ENCODE peak calls at places on chromosomes 13 and 19, in six cellular contexts. One of them, this sample, is unnamed.

GRCh38 chr19:48506138-48506733 is 5.4 kb downstream of the LMTK3 start:
- DNase-seq in Peyer's patch: no peak
- DNase-seq in H1: no peak
- DNase-seq in cardiac muscle cell: peak; percentile 68
- DNase-seq in fibroblast of pulmonary artery: peak; percentile 70
- DNase-seq in esophagus squamous epithelium: no peak
- DNase-seq in this sample: no peak

GRCh38 chr19:47802521-47803043 is 1.8 kb downstream of the TPRX1 start:
- DNase-seq in Peyer's patch: no peak
- DNase-seq in H1: no peak
- DNase-seq in cardiac muscle cell: no peak
- DNase-seq in fibroblast of pulmonary artery: no peak
- DNase-seq in esophagus squamous epithelium: no peak
- DNase-seq in this sample: no peak

GRCh38 chr13:78183737-78184136 is 265.1 kb upstream of the EDNRB start:
- DNase-seq in Peyer's patch: no peak
- DNase-seq in H1: no peak
- DNase-seq in cardiac muscle cell: peak; percentile 13
- DNase-seq in fibroblast of pulmonary artery: peak; percentile 41
- DNase-seq in esophagus squamous epithelium: no peak
- DNase-seq in this sample: no peak

GRCh38 chr19:48588670-48589399 is 17.7 kb upstream of the SPACA4 start:
- DNase-seq in Peyer's patch: peak; percentile 96
- DNase-seq in H1: peak; percentile 99
- DNase-seq in cardiac muscle cell: peak; percentile 88
- DNase-seq in fibroblast of pulmonary artery: peak; percentile 84
- DNase-seq in esophagus squamous epithelium: no peak
- DNase-seq in this sample: peak; percentile 94

GRCh38 chr13:83702021-83702420 is 180.3 kb downstream of the SLITRK1 start:
- DNase-seq in Peyer's patch: no peak
- DNase-seq in H1: no peak
- DNase-seq in cardiac muscle cell: no peak
- DNase-seq in fibroblast of pulmonary artery: no peak
- DNase-seq in esophagus squamous epithelium: no peak
- DNase-seq in this sample: no peak

GRCh38 chr13:64459778-64460177 is 2770.4 kb downstream of the PCDH9 start:
- DNase-seq in Peyer's patch: no peak
- DNase-seq in H1: no peak
- DNase-seq in cardiac muscle cell: no peak
- DNase-seq in fibroblast of pulmonary artery: no peak
- DNase-seq in esophagus squamous epithelium: no peak
- DNase-seq in this sample: no peak

GRCh38 chr19:10517760-10518443 is 655 bp upstream of the S1PR5 start:
- DNase-seq in Peyer's patch: no peak
- DNase-seq in H1: peak; percentile 87
- DNase-seq in cardiac muscle cell: peak; percentile 27
- DNase-seq in fibroblast of pulmonary artery: peak; percentile 18
- DNase-seq in esophagus squamous epithelium: no peak
- DNase-seq in this sample: no peak

GRCh38 chr19:5624154-5624663 is 1.3 kb downstream of the SAFB start:
- DNase-seq in Peyer's patch: peak; percentile 58
- DNase-seq in H1: peak; percentile 45
- DNase-seq in cardiac muscle cell: peak; percentile 53
- DNase-seq in fibroblast of pulmonary artery: peak; percentile 48
- DNase-seq in esophagus squamous epithelium: no peak
- DNase-seq in this sample: peak; percentile 7

GRCh38 chr19:58562126-58563033 is 4.0 kb upstream of the UBE2M start:
- DNase-seq in Peyer's patch: peak; percentile 65
- DNase-seq in H1: no peak
- DNase-seq in cardiac muscle cell: peak; percentile 61
- DNase-seq in fibroblast of pulmonary artery: peak; percentile 50
- DNase-seq in esophagus squamous epithelium: no peak
- DNase-seq in this sample: peak; percentile 35

GRCh38 chr13:95921485-95921884 is 131.7 kb downstream of the UGGT2 start:
- DNase-seq in Peyer's patch: no peak
- DNase-seq in H1: no peak
- DNase-seq in cardiac muscle cell: no peak
- DNase-seq in fibroblast of pulmonary artery: no peak
- DNase-seq in esophagus squamous epithelium: no peak
- DNase-seq in this sample: no peak

GRCh38 chr13:27053235-27053884 is 118.3 kb downstream of the USP12 start:
- DNase-seq in Peyer's patch: no peak
- DNase-seq in H1: no peak
- DNase-seq in cardiac muscle cell: no peak
- DNase-seq in fibroblast of pulmonary artery: no peak
- DNase-seq in esophagus squamous epithelium: no peak
- DNase-seq in this sample: no peak

GRCh38 chr13:59774511-59774911 is 389.2 kb downstream of the DIAPH3 start:
- DNase-seq in Peyer's patch: no peak
- DNase-seq in H1: no peak
- DNase-seq in cardiac muscle cell: peak; percentile 59
- DNase-seq in fibroblast of pulmonary artery: peak; percentile 63
- DNase-seq in esophagus squamous epithelium: no peak
- DNase-seq in this sample: no peak

GRCh38 chr13:111912991-111913781 is 153.8 kb upstream of the SOX1 start:
- DNase-seq in Peyer's patch: peak; percentile 34
- DNase-seq in H1: peak; percentile 39
- DNase-seq in cardiac muscle cell: no peak
- DNase-seq in fibroblast of pulmonary artery: no peak
- DNase-seq in esophagus squamous epithelium: no peak
- DNase-seq in this sample: no peak

GRCh38 chr13:43390101-43390500 is 366.7 kb downstream of the DNAJC15 start:
- DNase-seq in Peyer's patch: no peak
- DNase-seq in H1: no peak
- DNase-seq in cardiac muscle cell: no peak
- DNase-seq in fibroblast of pulmonary artery: no peak
- DNase-seq in esophagus squamous epithelium: no peak
- DNase-seq in this sample: no peak

GRCh38 chr19:33125929-33126388 is 6.0 kb upstream of the WDR88 start:
- DNase-seq in Peyer's patch: no peak
- DNase-seq in H1: peak; percentile 58
- DNase-seq in cardiac muscle cell: peak; percentile 77
- DNase-seq in fibroblast of pulmonary artery: peak; percentile 78
- DNase-seq in esophagus squamous epithelium: no peak
- DNase-seq in this sample: peak; percentile 55

GRCh38 chr19:4671182-4671851 is 1.2 kb upstream of the MYDGF start:
- DNase-seq in Peyer's patch: no peak
- DNase-seq in H1: no peak
- DNase-seq in cardiac muscle cell: no peak
- DNase-seq in fibroblast of pulmonary artery: no peak
- DNase-seq in esophagus squamous epithelium: no peak
- DNase-seq in this sample: no peak

GRCh38 chr13:72255908-72256307 is 388.9 kb upstream of the DACH1 start:
- DNase-seq in Peyer's patch: no peak
- DNase-seq in H1: peak; percentile 52
- DNase-seq in cardiac muscle cell: peak; percentile 2
- DNase-seq in fibroblast of pulmonary artery: peak; percentile 20
- DNase-seq in esophagus squamous epithelium: no peak
- DNase-seq in this sample: peak; percentile 56

GRCh38 chr13:90454002-90454636 is 893.4 kb upstream of the MIR17HG start:
- DNase-seq in Peyer's patch: no peak
- DNase-seq in H1: no peak
- DNase-seq in cardiac muscle cell: no peak
- DNase-seq in fibroblast of pulmonary artery: no peak
- DNase-seq in esophagus squamous epithelium: no peak
- DNase-seq in this sample: no peak

GRCh38 chr13:32178763-32179162 is 136.4 kb downstream of the ZAR1L start:
- DNase-seq in Peyer's patch: no peak
- DNase-seq in H1: no peak
- DNase-seq in cardiac muscle cell: no peak
- DNase-seq in fibroblast of pulmonary artery: no peak
- DNase-seq in esophagus squamous epithelium: no peak
- DNase-seq in this sample: no peak

GRCh38 chr19:48556163-48556562 is 4.2 kb downstream of the SULT2B1 start:
- DNase-seq in Peyer's patch: peak; percentile 79
- DNase-seq in H1: no peak
- DNase-seq in cardiac muscle cell: peak; percentile 60
- DNase-seq in fibroblast of pulmonary artery: peak; percentile 72
- DNase-seq in esophagus squamous epithelium: no peak
- DNase-seq in this sample: no peak

GRCh38 chr19:53183146-53183545 is 10.0 kb downstream of the ZNF665 start:
- DNase-seq in Peyer's patch: no peak
- DNase-seq in H1: no peak
- DNase-seq in cardiac muscle cell: no peak
- DNase-seq in fibroblast of pulmonary artery: no peak
- DNase-seq in esophagus squamous epithelium: no peak
- DNase-seq in this sample: no peak

GRCh38 chr13:77460195-77460594 is 75.3 kb upstream of the SCEL start:
- DNase-seq in Peyer's patch: no peak
- DNase-seq in H1: no peak
- DNase-seq in cardiac muscle cell: peak; percentile 57
- DNase-seq in fibroblast of pulmonary artery: peak; percentile 4
- DNase-seq in esophagus squamous epithelium: no peak
- DNase-seq in this sample: no peak

GRCh38 chr13:26058704-26059103 is 6.9 kb upstream of the SHISA2 start:
- DNase-seq in Peyer's patch: no peak
- DNase-seq in H1: no peak
- DNase-seq in cardiac muscle cell: no peak
- DNase-seq in fibroblast of pulmonary artery: no peak
- DNase-seq in esophagus squamous epithelium: no peak
- DNase-seq in this sample: no peak

GRCh38 chr19:17389957-17390664 is 3.9 kb downstream of the CCDC194 start:
- DNase-seq in Peyer's patch: no peak
- DNase-seq in H1: no peak
- DNase-seq in cardiac muscle cell: no peak
- DNase-seq in fibroblast of pulmonary artery: no peak
- DNase-seq in esophagus squamous epithelium: no peak
- DNase-seq in this sample: peak; percentile 51

GRCh38 chr13:93777504-93777903 is 550.9 kb downstream of the GPC6 start:
- DNase-seq in Peyer's patch: no peak
- DNase-seq in H1: no peak
- DNase-seq in cardiac muscle cell: no peak
- DNase-seq in fibroblast of pulmonary artery: no peak
- DNase-seq in esophagus squamous epithelium: no peak
- DNase-seq in this sample: no peak

GRCh38 chr13:99393791-99394735 is 86.9 kb upstream of the GPR183 start:
- DNase-seq in Peyer's patch: no peak
- DNase-seq in H1: no peak
- DNase-seq in cardiac muscle cell: no peak
- DNase-seq in fibroblast of pulmonary artery: no peak
- DNase-seq in esophagus squamous epithelium: no peak
- DNase-seq in this sample: no peak

GRCh38 chr13:109393045-109393444 is 393.3 kb downstream of the IRS2 start:
- DNase-seq in Peyer's patch: no peak
- DNase-seq in H1: no peak
- DNase-seq in cardiac muscle cell: no peak
- DNase-seq in fibroblast of pulmonary artery: no peak
- DNase-seq in esophagus squamous epithelium: no peak
- DNase-seq in this sample: no peak

GRCh38 chr13:110350509-110350908 is 43.4 kb downstream of the COL4A2 start:
- DNase-seq in Peyer's patch: no peak
- DNase-seq in H1: no peak
- DNase-seq in cardiac muscle cell: no peak
- DNase-seq in fibroblast of pulmonary artery: no peak
- DNase-seq in esophagus squamous epithelium: no peak
- DNase-seq in this sample: no peak

GRCh38 chr13:85314686-85315085 is 484.5 kb downstream of the SLITRK6 start:
- DNase-seq in Peyer's patch: no peak
- DNase-seq in H1: no peak
- DNase-seq in cardiac muscle cell: no peak
- DNase-seq in fibroblast of pulmonary artery: no peak
- DNase-seq in esophagus squamous epithelium: no peak
- DNase-seq in this sample: no peak

DNA sequence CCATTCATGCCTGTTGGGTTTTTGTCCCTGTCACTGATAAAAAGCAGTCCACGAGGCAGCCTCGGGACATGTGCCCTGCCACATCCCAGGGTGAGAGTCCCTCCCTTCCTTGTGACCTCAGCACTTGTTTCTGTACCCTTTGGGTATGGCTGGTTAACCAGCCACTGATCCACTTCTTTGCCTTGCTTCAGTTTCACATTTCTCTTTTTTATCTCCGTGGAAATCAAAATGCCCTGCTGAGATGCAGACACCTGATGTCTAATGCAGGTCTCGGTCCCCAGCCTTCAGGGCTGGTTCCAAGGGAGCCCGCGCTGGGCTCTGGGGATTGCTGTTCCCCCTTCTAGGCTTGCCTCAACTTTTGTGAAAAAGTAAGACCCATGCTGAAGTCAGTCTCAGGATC is 107.5 kb downstream of the ZNF536 start:
- DNase-seq in Peyer's patch: no peak
- DNase-seq in H1: no peak
- DNase-seq in cardiac muscle cell: no peak
- DNase-seq in fibroblast of pulmonary artery: no peak
- DNase-seq in esophagus squamous epithelium: no peak
- DNase-seq in this sample: no peak
- TF ChIP-seq CTCF in Peyer's patch: no peak
- TF ChIP-seq CTCF in H1: no peak
- TF ChIP-seq CTCF in cardiac muscle cell: no peak
- TF ChIP-seq CTCF in fibroblast of pulmonary artery: no peak
- TF ChIP-seq CTCF in esophagus squamous epithelium: no peak
- TF ChIP-seq CTCF in this sample: no peak

GRCh38 chr13:102197193-102197592 is 204.7 kb downstream of the FGF14 start:
- DNase-seq in Peyer's patch: no peak
- DNase-seq in H1: no peak
- DNase-seq in cardiac muscle cell: no peak
- DNase-seq in fibroblast of pulmonary artery: no peak
- DNase-seq in esophagus squamous epithelium: no peak
- DNase-seq in this sample: peak; percentile 14
- TF ChIP-seq CTCF in Peyer's patch: no peak
- TF ChIP-seq CTCF in H1: peak; percentile 64
- TF ChIP-seq CTCF in cardiac muscle cell: peak; percentile 10
- TF ChIP-seq CTCF in fibroblast of pulmonary artery: no peak
- TF ChIP-seq CTCF in esophagus squamous epithelium: no peak
- TF ChIP-seq CTCF in this sample: no peak

DNA sequence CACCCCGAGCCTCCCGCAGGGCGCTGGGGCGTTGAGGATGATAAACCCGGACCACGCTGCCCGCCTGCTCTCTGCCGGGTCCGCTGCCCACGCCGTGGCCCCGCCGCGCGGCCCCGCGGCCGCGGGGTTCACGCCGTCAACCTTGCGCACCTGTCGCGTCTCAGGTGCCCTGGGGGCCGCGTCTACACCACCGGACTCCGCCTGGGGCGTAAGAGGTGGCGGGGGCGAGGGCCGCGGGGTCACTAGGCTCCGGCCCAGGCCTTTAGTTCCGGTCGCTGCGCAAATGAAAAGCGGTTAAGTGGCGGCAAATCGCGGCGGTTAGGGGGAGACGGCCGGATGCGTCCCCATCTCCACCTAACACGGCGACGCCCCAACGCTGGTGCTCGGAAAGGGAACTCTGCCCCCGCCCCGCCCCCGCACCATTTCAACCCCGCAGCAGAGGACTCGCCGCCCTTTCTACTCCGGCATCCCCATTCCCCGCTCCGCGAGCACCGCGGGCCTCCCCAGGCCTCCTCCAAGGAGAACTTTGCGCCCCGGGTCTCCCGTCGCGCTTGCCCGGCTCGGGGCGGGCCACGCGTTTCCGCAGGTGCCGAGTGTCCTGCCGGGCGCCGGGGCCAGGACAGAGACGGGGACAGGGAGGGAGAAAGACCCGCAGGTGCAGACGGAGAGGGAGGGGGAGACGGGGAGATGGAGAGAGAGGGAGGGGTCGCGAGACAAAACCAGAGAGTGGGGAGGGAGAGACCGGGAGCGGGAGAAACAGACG is 4.3 kb downstream of the ONECUT3 start:
- DNase-seq in Peyer's patch: no peak
- DNase-seq in H1: no peak
- DNase-seq in cardiac muscle cell: no peak
- DNase-seq in fibroblast of pulmonary artery: no peak
- DNase-seq in esophagus squamous epithelium: no peak
- DNase-seq in this sample: no peak
- TF ChIP-seq CTCF in Peyer's patch: no peak
- TF ChIP-seq CTCF in H1: no peak
- TF ChIP-seq CTCF in cardiac muscle cell: no peak
- TF ChIP-seq CTCF in fibroblast of pulmonary artery: no peak
- TF ChIP-seq CTCF in esophagus squamous epithelium: no peak
- TF ChIP-seq CTCF in this sample: no peak

GRCh38 chr19:49631610-49632192 is 8.2 kb downstream of the RRAS start:
- DNase-seq in Peyer's patch: no peak
- DNase-seq in H1: no peak
- DNase-seq in cardiac muscle cell: no peak
- DNase-seq in fibroblast of pulmonary artery: no peak
- DNase-seq in esophagus squamous epithelium: no peak
- DNase-seq in this sample: no peak
- TF ChIP-seq CTCF in Peyer's patch: no peak
- TF ChIP-seq CTCF in H1: no peak
- TF ChIP-seq CTCF in cardiac muscle cell: no peak
- TF ChIP-seq CTCF in fibroblast of pulmonary artery: no peak
- TF ChIP-seq CTCF in esophagus squamous epithelium: no peak
- TF ChIP-seq CTCF in this sample: no peak